ENCODE peak calls at places on chromosome 13, in nine cellular contexts. N, W, O, G, F, Q, K, I and T are unnamed samples.

GRCh38 chr13:113451951-113452421 is 1.3 kb downstream of the ADPRHL1 start:
- DNase-seq in O (no peak), N (no peak), I (no peak), W (peak), Q (no peak), F (no peak), G (no peak), K (peak), T (no peak)

GRCh38 chr13:111908981-111909380 is 158.0 kb upstream of the SOX1 start:
- DNase-seq in N (no peak), O (no peak), Q (no peak), I (no peak), G (no peak), K (no peak), W (no peak), F (no peak), T (no peak)

GRCh38 chr13:33285420-33286124 is at the start of gene STARD13:
- DNase-seq in F (peak), Q (peak), O (peak), I (peak), N (peak), W (peak), K (peak), G (peak), T (peak)

GRCh38 chr13:78133511-78133910 is 214.9 kb upstream of the EDNRB start:
- DNase-seq in O (no peak), I (no peak), F (no peak), Q (no peak), W (no peak), N (no peak), K (no peak), G (no peak), T (no peak)

GRCh38 chr13:60431108-60431700 is 34.2 kb downstream of the TDRD3 start:
- DNase-seq in F (no peak), N (no peak), K (no peak), Q (peak), W (no peak), I (no peak), G (no peak), O (peak), T (no peak)

GRCh38 chr13:39484506-39485313 is 118.3 kb downstream of the LHFPL6 start:
- DNase-seq in O (peak), N (no peak), K (no peak), W (no peak), G (no peak), I (no peak), Q (peak), F (no peak), T (no peak)

GRCh38 chr13:97322740-97323342 is 100.7 kb downstream of the MBNL2 start:
- DNase-seq in O (no peak), W (no peak), I (no peak), G (no peak), K (no peak), Q (no peak), F (no peak), N (no peak), T (no peak)

GRCh38 chr13:23180711-23181110 is at the start of gene SGCG:
- DNase-seq in I (no peak), N (no peak), O (no peak), W (no peak), G (no peak), F (no peak), K (peak), Q (no peak), T (no peak)

GRCh38 chr13:113116206-113116800 is 6.3 kb upstream of the F10 start:
- DNase-seq in W (peak), G (no peak), I (no peak), Q (no peak), F (no peak), N (no peak), K (no peak), O (no peak), T (no peak)

GRCh38 chr13:94178625-94179244 is 300.7 kb downstream of the DCT start:
- DNase-seq in Q (peak), W (no peak), O (no peak), N (no peak), I (peak), F (no peak), K (no peak), G (no peak), T (no peak)

GRCh38 chr13:111241006-111241755 is 79.3 kb upstream of the TEX29 start:
- DNase-seq in G (no peak), I (no peak), O (no peak), Q (no peak), N (no peak), W (no peak), F (peak), K (no peak), T (no peak)

GRCh38 chr13:91719033-91719432 is 320.6 kb downstream of the GPC5 start:
- DNase-seq in Q (no peak), G (no peak), O (peak), W (no peak), K (no peak), I (no peak), N (no peak), F (no peak), T (no peak)

GRCh38 chr13:54593504-54593903 is 1564.9 kb downstream of the OLFM4 start:
- DNase-seq in N (no peak), F (no peak), Q (no peak), W (no peak), O (no peak), K (no peak), G (no peak), I (no peak), T (no peak)

GRCh38 chr13:91946498-91947070 is 548.2 kb downstream of the GPC5 start:
- DNase-seq in O (peak), N (no peak), K (no peak), Q (peak), F (no peak), W (no peak), G (peak), I (no peak), T (no peak)

GRCh38 chr13:56752630-56753029 is 388.1 kb upstream of the PRR20A start:
- DNase-seq in O (no peak), Q (no peak), F (no peak), G (no peak), K (no peak), N (no peak), W (no peak), I (no peak), T (no peak)

GRCh38 chr13:80363890-80364503 is 23.1 kb upstream of the SPRY2 start:
- DNase-seq in I (no peak), Q (peak), O (peak), G (no peak), F (no peak), N (no peak), K (no peak), W (no peak), T (no peak)

GRCh38 chr13:94112731-94113130 is 366.8 kb downstream of the DCT start:
- DNase-seq in K (no peak), G (no peak), I (no peak), F (no peak), W (no peak), Q (no peak), O (no peak), N (no peak), T (no peak)

GRCh38 chr13:71854401-71854800 is 12.6 kb downstream of the DACH1 start:
- DNase-seq in F (no peak), O (no peak), Q (no peak), G (no peak), W (no peak), K (no peak), N (no peak), I (no peak), T (no peak)

GRCh38 chr13:66430266-66430665 is 799.9 kb downstream of the PCDH9 start:
- DNase-seq in W (no peak), O (no peak), Q (no peak), I (no peak), F (no peak), N (no peak), K (no peak), G (no peak), T (no peak)

GRCh38 chr13:41502676-41503075 is 45.3 kb downstream of the RGCC start:
- DNase-seq in W (no peak), G (no peak), N (no peak), K (no peak), O (no peak), I (no peak), F (no peak), Q (no peak), T (no peak)

GRCh38 chr13:63297162-63297561 is 1881.5 kb upstream of the PCDH20 start:
- DNase-seq in N (no peak), G (no peak), Q (no peak), O (no peak), W (no peak), F (no peak), K (no peak), I (no peak), T (no peak)

GRCh38 chr13:100262404-100262803 is 173.5 kb downstream of the PCCA start:
- DNase-seq in N (no peak), F (no peak), I (no peak), K (no peak), G (no peak), O (no peak), Q (no peak), W (no peak), T (no peak)

GRCh38 chr13:101718496-101718895 is 266.0 kb downstream of the ITGBL1 start:
- DNase-seq in O (no peak), N (no peak), W (no peak), F (no peak), I (no peak), G (no peak), Q (no peak), K (no peak), T (no peak)

GRCh38 chr13:92573467-92574057 is 653.0 kb upstream of the GPC6 start:
- DNase-seq in I (no peak), K (no peak), W (no peak), O (peak), Q (peak), F (no peak), G (no peak), N (peak), T (no peak)

GRCh38 chr13:93388701-93389100 is 162.1 kb downstream of the GPC6 start:
- DNase-seq in G (no peak), F (no peak), Q (no peak), O (peak), N (no peak), I (no peak), W (no peak), K (no peak), T (no peak)

GRCh38 chr13:103263448-103263847 is 197.2 kb upstream of the SLC10A2 start:
- DNase-seq in W (no peak), G (no peak), N (no peak), K (no peak), F (no peak), Q (no peak), O (no peak), I (no peak), T (no peak)

GRCh38 chr13:24763596-24764275 is at the start of gene RNF17:
- DNase-seq in G (no peak), Q (no peak), W (no peak), F (no peak), I (no peak), O (no peak), K (no peak), N (no peak), T (no peak)

GRCh38 chr13:72920097-72920496 is 138.2 kb downstream of the PIBF1 start:
- DNase-seq in Q (no peak), O (peak), N (no peak), F (no peak), G (no peak), W (no peak), I (no peak), K (peak), T (no peak)

GRCh38 chr13:94415484-94415883 is 64.0 kb downstream of the DCT start:
- DNase-seq in K (no peak), G (no peak), O (no peak), N (no peak), F (no peak), I (no peak), Q (peak), W (no peak), T (no peak)

GRCh38 chr13:59120297-59120843 is 1043.4 kb downstream of the DIAPH3 start:
- DNase-seq in O (peak), N (no peak), G (no peak), Q (no peak), I (no peak), K (no peak), F (no peak), W (no peak), T (no peak)

GRCh38 chr13:113859311-113860050 is 4.4 kb downstream of the GAS6 start:
- DNase-seq in G (no peak), I (no peak), O (no peak), F (no peak), N (no peak), W (peak), K (no peak), Q (no peak), T (no peak)

GRCh38 chr13:111474136-111475002 is 153.9 kb downstream of the TEX29 start:
- DNase-seq in F (no peak), K (no peak), I (no peak), O (peak), G (peak), Q (peak), N (no peak), W (no peak), T (no peak)

GRCh38 chr13:110017379-110017778 is 231.0 kb upstream of the IRS2 start:
- DNase-seq in K (no peak), N (no peak), Q (no peak), W (no peak), O (peak), F (no peak), I (no peak), G (no peak), T (no peak)

GRCh38 chr13:60990032-60990733 is 425.5 kb downstream of the PCDH20 start:
- DNase-seq in F (no peak), N (no peak), I (no peak), K (no peak), O (no peak), W (no peak), Q (peak), G (no peak), T (no peak)

GRCh38 chr13:95533545-95534135 is 18.9 kb upstream of the CLDN10 start:
- DNase-seq in N (peak), Q (no peak), O (no peak), G (peak), W (peak), K (no peak), F (no peak), I (no peak), T (no peak)
- TF ChIP-seq CTCF in N (no peak), Q (no peak), O (no peak), G (no peak), W (no peak), K (no peak), F (no peak), I (no peak), T (no peak)

GRCh38 chr13:45191874-45192273 is 9.0 kb downstream of the KCTD4 start:
- DNase-seq in K (no peak), G (no peak), I (no peak), O (no peak), Q (no peak), W (no peak), F (no peak), N (no peak), T (no peak)

GRCh38 chr13:45196091-45196490 is 4.8 kb downstream of the KCTD4 start:
- DNase-seq in Q (no peak), I (no peak), G (no peak), F (no peak), O (peak), K (no peak), N (no peak), W (no peak), T (no peak)

GRCh38 chr13:45196622-45197021 is 4.2 kb downstream of the KCTD4 start:
- DNase-seq in F (no peak), N (no peak), K (no peak), Q (no peak), O (peak), G (no peak), I (no peak), W (no peak), T (no peak)

GRCh38 chr13:45195421-45195820 is 5.4 kb downstream of the KCTD4 start:
- DNase-seq in F (no peak), O (no peak), K (no peak), G (no peak), N (no peak), I (no peak), Q (no peak), W (no peak), T (no peak)

GRCh38 chr13:45194081-45194939 is 6.5 kb downstream of the KCTD4 start:
- DNase-seq in W (no peak), N (peak), F (peak), I (no peak), G (no peak), Q (peak), O (peak), K (peak), T (no peak)
- TF ChIP-seq CTCF in W (peak), N (no peak), F (peak), I (no peak), G (no peak), Q (peak), O (peak), K (peak), T (peak)

DNA sequence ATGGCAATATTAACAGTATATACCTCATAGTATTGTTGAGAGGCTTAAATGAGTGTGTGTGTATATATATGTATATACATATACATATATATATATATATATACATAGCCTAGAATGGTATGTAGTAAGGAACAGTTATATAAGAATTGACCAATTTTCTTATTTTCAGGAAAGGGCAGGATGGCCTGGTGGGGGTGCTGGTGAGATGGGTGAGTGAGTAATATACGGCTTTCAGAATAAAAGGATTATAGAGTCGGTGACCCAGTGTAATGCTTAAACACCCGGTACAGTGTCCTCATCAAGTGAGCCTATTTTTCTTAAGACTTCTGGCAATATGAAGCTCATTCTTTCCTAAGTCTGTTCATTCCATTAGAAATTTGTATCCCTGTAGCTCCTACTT is 11.7 kb upstream of the FAM216B start:
- DNase-seq in N (no peak), I (no peak), F (no peak), K (no peak), O (no peak), W (no peak), G (no peak), Q (no peak), T (no peak)
- TF ChIP-seq CTCF in N (no peak), I (no peak), F (no peak), K (no peak), O (no peak), W (no peak), G (no peak), Q (no peak), T (peak)

GRCh38 chr13:52850396-52851152 is 2.1 kb upstream of the PCDH8 start:
- DNase-seq in F (peak), O (peak), Q (peak), W (peak), N (peak), I (no peak), K (peak), G (peak), T (no peak)
- TF ChIP-seq CTCF in F (no peak), O (no peak), Q (peak), W (no peak), N (peak), I (no peak), K (no peak), G (peak), T (peak)

DNA sequence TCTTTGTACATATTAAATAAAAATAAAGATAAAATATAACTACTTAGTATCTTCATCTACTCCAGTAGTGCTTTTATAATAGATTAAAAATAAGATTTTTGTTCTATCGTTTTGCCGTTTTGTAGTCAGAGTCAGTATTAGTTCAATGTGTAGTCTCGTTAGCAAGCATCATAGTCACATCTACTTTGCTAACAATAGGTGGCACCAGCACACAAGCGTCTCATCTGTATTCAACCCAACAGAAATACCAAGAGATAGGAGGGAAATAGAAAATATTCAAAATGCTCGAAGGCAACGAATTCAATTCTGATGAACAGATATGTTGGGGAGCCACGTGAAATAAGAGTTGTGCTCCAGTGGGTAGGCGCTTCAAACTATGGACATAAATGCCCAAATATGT is 21.4 kb upstream of the MICU2 start:
- DNase-seq in F (no peak), W (no peak), K (no peak), Q (peak), G (no peak), I (no peak), N (no peak), O (peak), T (no peak)
- TF ChIP-seq CTCF in F (no peak), W (peak), K (peak), Q (peak), G (peak), I (peak), N (no peak), O (peak), T (peak)

DNA sequence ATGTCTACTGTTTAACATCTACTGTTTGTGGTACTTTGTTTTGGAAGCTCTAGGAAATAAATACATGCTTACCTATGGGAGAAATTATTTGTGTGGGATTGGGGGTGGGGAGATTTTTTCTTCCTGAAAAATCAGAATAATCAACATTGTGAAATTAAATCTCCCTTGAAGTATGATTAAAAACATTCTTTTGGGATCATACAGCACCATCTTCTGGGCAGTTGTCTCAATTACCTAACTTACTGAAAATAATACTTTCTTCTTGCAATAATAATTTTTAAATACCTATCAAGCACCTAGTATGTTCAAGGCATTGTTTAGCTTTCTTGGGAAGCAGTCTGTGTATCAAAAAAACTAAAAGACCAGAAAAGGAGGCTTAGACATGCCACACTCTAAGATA is 576.5 kb upstream of the ARGLU1 start:
- DNase-seq in F (no peak), G (no peak), K (no peak), W (no peak), O (peak), I (no peak), Q (no peak), N (no peak), T (no peak)
- TF ChIP-seq CTCF in F (peak), G (peak), K (no peak), W (no peak), O (peak), I (peak), Q (peak), N (no peak), T (peak)

GRCh38 chr13:74040200-74040599 is 94.0 kb downstream of the KLF12 start:
- DNase-seq in Q (peak), G (peak), I (no peak), N (peak), O (peak), W (peak), K (peak), F (no peak), T (no peak)
- TF ChIP-seq CTCF in Q (peak), G (peak), I (no peak), N (peak), O (peak), W (peak), K (peak), F (peak), T (peak)